ENCODE peak calls at places on chromosomes 4 and X, in six cellular contexts. One of them, this sample, is unnamed.

GRCh38 chr4:155568641-155569040 is 98.0 kb upstream of the GUCY1A1 start:
- DNase-seq in WTC11: no peak
- DNase-seq in K562: no peak
- DNase-seq in H1: no peak
- DNase-seq in GM23338: no peak
- DNase-seq in GM12878: no peak
- DNase-seq in this sample: no peak

GRCh38 chr4:126790633-126791032 is 842.1 kb upstream of the INTU start:
- DNase-seq in WTC11: no peak
- DNase-seq in K562: no peak
- DNase-seq in H1: no peak
- DNase-seq in GM23338: no peak
- DNase-seq in GM12878: no peak
- DNase-seq in this sample: no peak

GRCh38 chrX:134338527-134338926 is 101.5 kb downstream of the CCDC160 start:
- DNase-seq in WTC11: no peak
- DNase-seq in K562: no peak
- DNase-seq in H1: no peak
- DNase-seq in GM23338: no peak
- DNase-seq in GM12878: peak; percentile 2
- DNase-seq in this sample: no peak

GRCh38 chr4:21790437-21791029 is 158.0 kb downstream of the KCNIP4 start:
- DNase-seq in WTC11: no peak
- DNase-seq in K562: peak; percentile 3
- DNase-seq in H1: no peak
- DNase-seq in GM23338: peak; percentile 46
- DNase-seq in GM12878: no peak
- DNase-seq in this sample: no peak

GRCh38 chr4:15805583-15806517 is 27.7 kb downstream of the CD38 start:
- DNase-seq in WTC11: peak; percentile 28
- DNase-seq in K562: peak; percentile 46
- DNase-seq in H1: no peak
- DNase-seq in GM23338: peak; percentile 86
- DNase-seq in GM12878: peak; percentile 48
- DNase-seq in this sample: peak; percentile 53

GRCh38 chrX:68647156-68647957 is at the start of gene STARD8:
- DNase-seq in WTC11: peak; percentile 54
- DNase-seq in K562: peak; percentile 55
- DNase-seq in H1: peak; percentile 61
- DNase-seq in GM23338: peak; percentile 68
- DNase-seq in GM12878: no peak
- DNase-seq in this sample: peak; percentile 2

GRCh38 chr4:151862766-151863165 is 102.0 kb upstream of the GATB start:
- DNase-seq in WTC11: no peak
- DNase-seq in K562: no peak
- DNase-seq in H1: no peak
- DNase-seq in GM23338: no peak
- DNase-seq in GM12878: no peak
- DNase-seq in this sample: no peak

GRCh38 chr4:189021831-189022230 is 882.6 kb downstream of the TRIML1 start:
- DNase-seq in WTC11: no peak
- DNase-seq in K562: no peak
- DNase-seq in H1: no peak
- DNase-seq in GM23338: peak; percentile 53
- DNase-seq in GM12878: no peak
- DNase-seq in this sample: no peak

GRCh38 chr4:156197216-156197615 is 243.6 kb upstream of the CTSO start:
- DNase-seq in WTC11: peak; percentile 25
- DNase-seq in K562: no peak
- DNase-seq in H1: no peak
- DNase-seq in GM23338: peak; percentile 43
- DNase-seq in GM12878: no peak
- DNase-seq in this sample: no peak

GRCh38 chr4:74428278-74428677 is 16.7 kb upstream of the AREG start:
- DNase-seq in WTC11: no peak
- DNase-seq in K562: no peak
- DNase-seq in H1: no peak
- DNase-seq in GM23338: no peak
- DNase-seq in GM12878: no peak
- DNase-seq in this sample: no peak

GRCh38 chrX:50876551-50876950 is 34.0 kb upstream of the BMP15 start:
- DNase-seq in WTC11: no peak
- DNase-seq in K562: no peak
- DNase-seq in H1: no peak
- DNase-seq in GM23338: peak; percentile 8
- DNase-seq in GM12878: no peak
- DNase-seq in this sample: no peak

GRCh38 chr4:55658657-55659056 is 22.6 kb upstream of the NMU start:
- DNase-seq in WTC11: no peak
- DNase-seq in K562: no peak
- DNase-seq in H1: no peak
- DNase-seq in GM23338: no peak
- DNase-seq in GM12878: no peak
- DNase-seq in this sample: no peak

GRCh38 chr4:992297-993110 is 700 bp downstream of the SLC26A1 start:
- DNase-seq in WTC11: no peak
- DNase-seq in K562: peak; percentile 84
- DNase-seq in H1: no peak
- DNase-seq in GM23338: no peak
- DNase-seq in GM12878: no peak
- DNase-seq in this sample: peak; percentile 98

GRCh38 chr4:186586190-186586589 is 30.8 kb upstream of the MTNR1A start:
- DNase-seq in WTC11: no peak
- DNase-seq in K562: no peak
- DNase-seq in H1: peak; percentile 14
- DNase-seq in GM23338: no peak
- DNase-seq in GM12878: no peak
- DNase-seq in this sample: no peak

GRCh38 chrX:123184858-123185251 is 777 bp downstream of the GRIA3 start:
- DNase-seq in WTC11: peak; percentile 20
- DNase-seq in K562: no peak
- DNase-seq in H1: peak; percentile 52
- DNase-seq in GM23338: peak; percentile 12
- DNase-seq in GM12878: no peak
- DNase-seq in this sample: no peak

GRCh38 chr4:7423801-7424552 is 10.8 kb downstream of the PSAPL1 start:
- DNase-seq in WTC11: no peak
- DNase-seq in K562: no peak
- DNase-seq in H1: peak; percentile 44
- DNase-seq in GM23338: no peak
- DNase-seq in GM12878: no peak
- DNase-seq in this sample: no peak

GRCh38 chr4:107824367-107825071 is at the start of gene SGMS2:
- DNase-seq in WTC11: peak; percentile 39
- DNase-seq in K562: peak; percentile 16
- DNase-seq in H1: peak; percentile 64
- DNase-seq in GM23338: peak; percentile 69
- DNase-seq in GM12878: no peak
- DNase-seq in this sample: peak; percentile 55

GRCh38 chr4:164441131-164441530 is 312.8 kb upstream of the SMIM31 start:
- DNase-seq in WTC11: no peak
- DNase-seq in K562: no peak
- DNase-seq in H1: no peak
- DNase-seq in GM23338: no peak
- DNase-seq in GM12878: no peak
- DNase-seq in this sample: no peak

GRCh38 chr4:76420901-76421581 is at the start of gene CCDC158:
- DNase-seq in WTC11: no peak
- DNase-seq in K562: no peak
- DNase-seq in H1: no peak
- DNase-seq in GM23338: peak; percentile 50
- DNase-seq in GM12878: no peak
- DNase-seq in this sample: no peak

GRCh38 chr4:87679449-87680169 is 29.5 kb downstream of the DMP1 start:
- DNase-seq in WTC11: peak; percentile 72
- DNase-seq in K562: peak; percentile 42
- DNase-seq in H1: peak; percentile 68
- DNase-seq in GM23338: peak; percentile 80
- DNase-seq in GM12878: peak; percentile 2
- DNase-seq in this sample: peak; percentile 48

GRCh38 chr4:124065941-124066340 is 646.6 kb downstream of the ANKRD50 start:
- DNase-seq in WTC11: no peak
- DNase-seq in K562: no peak
- DNase-seq in H1: no peak
- DNase-seq in GM23338: no peak
- DNase-seq in GM12878: no peak
- DNase-seq in this sample: no peak

DNA sequence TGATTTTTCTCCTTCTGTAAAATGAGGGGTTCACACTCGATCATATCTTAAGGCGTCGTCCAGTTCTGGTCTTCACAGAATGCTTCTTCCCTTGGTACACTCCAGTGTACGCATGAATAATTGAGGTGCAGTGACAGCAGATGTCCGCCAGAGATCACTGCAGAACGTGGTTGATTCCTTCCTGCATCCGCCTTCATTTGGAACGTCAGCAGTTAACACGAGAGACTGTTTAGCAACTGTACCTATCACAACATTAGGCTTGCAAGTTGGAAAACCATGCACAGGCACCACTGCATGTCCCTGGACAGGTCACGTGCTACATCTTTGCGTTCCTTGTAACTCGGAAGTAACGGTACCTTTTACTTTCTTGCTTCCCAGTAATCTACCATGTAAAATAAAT is 66.0 kb upstream of the GEMIN8 start:
- DNase-seq in WTC11: peak; percentile 41
- DNase-seq in K562: peak; percentile 44
- DNase-seq in H1: peak; percentile 48
- DNase-seq in GM23338: peak; percentile 74
- DNase-seq in GM12878: peak; percentile 4
- DNase-seq in this sample: peak; percentile 47
- TF ChIP-seq CREB1 in WTC11: no peak
- TF ChIP-seq CREB1 in K562: no peak
- TF ChIP-seq CREB1 in H1: no peak
- TF ChIP-seq CREB1 in GM23338: no peak
- TF ChIP-seq CREB1 in GM12878: no peak
- TF ChIP-seq CREB1 in this sample: no peak

DNA sequence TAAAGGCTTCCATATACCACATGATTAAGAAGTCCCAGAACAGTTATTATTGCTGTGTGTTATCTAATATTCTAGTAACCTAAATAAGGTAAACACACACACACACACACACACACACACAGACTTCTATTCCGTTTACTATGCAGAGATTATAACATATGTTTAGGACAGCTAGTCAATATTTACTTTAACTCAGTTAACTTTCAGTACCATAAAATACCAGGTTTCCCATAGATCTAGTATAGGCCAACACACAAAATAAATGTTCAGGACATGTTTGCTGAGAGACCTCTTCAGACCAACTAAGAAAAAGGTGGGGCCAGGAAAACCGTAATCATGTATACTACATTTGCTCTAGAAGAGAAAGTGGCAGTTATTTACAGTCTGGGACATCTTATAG is 365.5 kb downstream of the KLHL13 start:
- DNase-seq in WTC11: no peak
- DNase-seq in K562: no peak
- DNase-seq in H1: no peak
- DNase-seq in GM23338: no peak
- DNase-seq in GM12878: no peak
- DNase-seq in this sample: no peak
- TF ChIP-seq CREB1 in WTC11: no peak
- TF ChIP-seq CREB1 in K562: no peak
- TF ChIP-seq CREB1 in H1: no peak
- TF ChIP-seq CREB1 in GM23338: no peak
- TF ChIP-seq CREB1 in GM12878: no peak
- TF ChIP-seq CREB1 in this sample: no peak

GRCh38 chr4:10460313-10461047 is 3.3 kb upstream of the ZNF518B start:
- DNase-seq in WTC11: no peak
- DNase-seq in K562: peak; percentile 30
- DNase-seq in H1: no peak
- DNase-seq in GM23338: no peak
- DNase-seq in GM12878: no peak
- DNase-seq in this sample: no peak

GRCh38 chr4:10457255-10457801 is at the start of gene ZNF518B:
- DNase-seq in WTC11: peak; percentile 74
- DNase-seq in K562: peak; percentile 90
- DNase-seq in H1: peak; percentile 85
- DNase-seq in GM23338: peak; percentile 87
- DNase-seq in GM12878: no peak
- DNase-seq in this sample: no peak

GRCh38 chr4:10458190-10458589 is 964 bp upstream of the ZNF518B start:
- DNase-seq in WTC11: peak; percentile 20
- DNase-seq in K562: peak; percentile 33
- DNase-seq in H1: no peak
- DNase-seq in GM23338: peak; percentile 37
- DNase-seq in GM12878: no peak
- DNase-seq in this sample: no peak

GRCh38 chr4:10461091-10461849 is 4.0 kb upstream of the ZNF518B start:
- DNase-seq in WTC11: peak; percentile 68
- DNase-seq in K562: peak; percentile 85
- DNase-seq in H1: peak; percentile 86
- DNase-seq in GM23338: peak; percentile 77
- DNase-seq in GM12878: peak; percentile 31
- DNase-seq in this sample: no peak

GRCh38 chr4:10459305-10459704 is 2.1 kb upstream of the ZNF518B start:
- DNase-seq in WTC11: no peak
- DNase-seq in K562: peak; percentile 25
- DNase-seq in H1: no peak
- DNase-seq in GM23338: no peak
- DNase-seq in GM12878: no peak
- DNase-seq in this sample: no peak
- TF ChIP-seq CREB1 in WTC11: no peak
- TF ChIP-seq CREB1 in K562: no peak
- TF ChIP-seq CREB1 in H1: no peak
- TF ChIP-seq CREB1 in GM23338: no peak
- TF ChIP-seq CREB1 in GM12878: no peak
- TF ChIP-seq CREB1 in this sample: no peak

GRCh38 chr4:26233350-26233749 is 87.5 kb upstream of the RBPJ start:
- DNase-seq in WTC11: no peak
- DNase-seq in K562: no peak
- DNase-seq in H1: no peak
- DNase-seq in GM23338: no peak
- DNase-seq in GM12878: no peak
- DNase-seq in this sample: no peak

GRCh38 chr4:26237916-26238315 is 82.9 kb upstream of the RBPJ start:
- DNase-seq in WTC11: no peak
- DNase-seq in K562: no peak
- DNase-seq in H1: no peak
- DNase-seq in GM23338: no peak
- DNase-seq in GM12878: no peak
- DNase-seq in this sample: no peak

GRCh38 chr4:26238426-26238781 is 82.4 kb upstream of the RBPJ start:
- DNase-seq in WTC11: no peak
- DNase-seq in K562: no peak
- DNase-seq in H1: no peak
- DNase-seq in GM23338: no peak
- DNase-seq in GM12878: no peak
- DNase-seq in this sample: peak; percentile 55

GRCh38 chr4:26238782-26239647 is 81.8 kb upstream of the RBPJ start:
- DNase-seq in WTC11: no peak
- DNase-seq in K562: no peak
- DNase-seq in H1: no peak
- DNase-seq in GM23338: peak; percentile 36
- DNase-seq in GM12878: no peak
- DNase-seq in this sample: peak; percentile 8

DNA sequence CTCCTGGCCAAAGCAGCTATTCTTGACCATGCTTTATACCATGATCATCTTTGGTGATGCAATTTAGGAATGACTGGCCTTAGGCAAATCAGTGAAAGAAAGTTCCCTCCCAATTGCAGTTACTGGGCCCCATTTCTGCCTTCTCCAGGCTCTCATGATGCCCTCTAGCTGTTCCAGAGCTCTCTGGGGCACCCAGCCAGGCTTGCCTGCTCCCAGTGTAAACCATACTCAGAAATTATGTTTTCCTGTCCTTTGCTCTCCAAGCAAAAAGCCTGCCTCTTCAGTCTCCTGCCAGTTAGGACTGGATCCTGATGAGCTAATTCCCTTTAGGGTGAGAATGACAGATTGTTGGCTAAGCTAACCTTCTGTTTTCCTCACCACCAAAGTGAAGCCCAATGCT is 85.3 kb upstream of the RBPJ start:
- DNase-seq in WTC11: no peak
- DNase-seq in K562: no peak
- DNase-seq in H1: no peak
- DNase-seq in GM23338: no peak
- DNase-seq in GM12878: no peak
- DNase-seq in this sample: no peak
- TF ChIP-seq CREB1 in WTC11: no peak
- TF ChIP-seq CREB1 in K562: no peak
- TF ChIP-seq CREB1 in H1: no peak
- TF ChIP-seq CREB1 in GM23338: no peak
- TF ChIP-seq CREB1 in GM12878: no peak
- TF ChIP-seq CREB1 in this sample: no peak

This sample was measured in HepG2.